ENCODE peak calls at places on chromosomes 11 and 22, in eight cellular contexts. A is GM23338; O is psoas muscle; L is GM12878; X is K562; M is body of pancreas; N is PC-3; R is naive thymus-derived CD4-positive, alpha-beta T cell. E is an unnamed sample.
A peak's percentile ranks its signal among the peaks of the same experiment; 100 is the strongest.

GRCh38 chr11:131108780-131109179 is 192.5 kb upstream of the SNX19 start:
- ATAC-seq in R (no peak), L (no peak), X (no peak), O (no peak), N (no peak), M (no peak), A (no peak), E (no peak)

GRCh38 chr11:126054412-126054811 is 8.3 kb downstream of the CDON start:
- ATAC-seq in L (no peak), A (no peak), M (no peak), O (no peak), N (no peak), X (no peak), R (no peak), E (no peak)

GRCh38 chr11:46733234-46733633 is 14.2 kb downstream of the F2 start:
- ATAC-seq in R (no peak), X (no peak), N (no peak), L (no peak), A (no peak), O (no peak), M (no peak), E (no peak)

GRCh38 chr22:49918911-49919881 is 762 bp downstream of the CRELD2 start:
- ATAC-seq in M (no peak), L (no peak), O (no peak), R (no peak), X (no peak), A (no peak), N (no peak), E (no peak)

GRCh38 chr11:110850846-110851245 is 138.6 kb upstream of the ARHGAP20 start:
- ATAC-seq in A (no peak), L (no peak), N (no peak), O (no peak), R (no peak), M (no peak), X (no peak), E (no peak)

GRCh38 chr22:34294986-34295385 is 374.7 kb upstream of the LARGE1 start:
- ATAC-seq in R (no peak), L (no peak), M (no peak), N (no peak), A (no peak), O (no peak), X (no peak), E (no peak)

GRCh38 chr22:20472629-20473442 is 22.8 kb downstream of the KLHL22 start:
- ATAC-seq in R (no peak), N (no peak), O (no peak), M (no peak), L (no peak), X (peak; percentile 62), A (no peak), E (no peak)

GRCh38 chr22:49906071-49906798 is 12.0 kb downstream of the ALG12 start:
- ATAC-seq in A (no peak), N (no peak), X (no peak), O (no peak), R (no peak), L (no peak), M (no peak), E (no peak)

GRCh38 chr11:16012125-16012751 is 344.1 kb downstream of the SOX6 start:
- ATAC-seq in A (no peak), O (peak; percentile 92), R (no peak), M (peak; percentile 75), L (no peak), X (peak; percentile 95), N (no peak), E (no peak)

GRCh38 chr11:121236115-121237001 is 56.2 kb upstream of the SC5D start:
- ATAC-seq in O (no peak), N (no peak), M (no peak), R (no peak), X (no peak), L (peak; percentile 85), A (peak; percentile 51), E (no peak)

GRCh38 chr22:19879996-19880785 is 25.5 kb upstream of the GNB1L start:
- ATAC-seq in R (no peak), A (no peak), N (no peak), X (peak; percentile 3), L (no peak), M (no peak), O (no peak), E (no peak)

GRCh38 chr11:75597636-75598035 is 35.6 kb downstream of the SERPINH1 start:
- ATAC-seq in O (no peak), L (peak; percentile 94), M (no peak), N (peak; percentile 86), R (no peak), A (peak; percentile 94), X (peak; percentile 89), E (no peak)

GRCh38 chr11:110874651-110875050 is 162.4 kb upstream of the ARHGAP20 start:
- ATAC-seq in O (no peak), N (no peak), M (no peak), R (no peak), L (no peak), X (no peak), A (no peak), E (no peak)

GRCh38 chr11:20962581-20962980 is 293.2 kb downstream of the NELL1 start:
- ATAC-seq in O (no peak), N (no peak), L (no peak), M (no peak), A (no peak), X (no peak), R (no peak), E (no peak)

GRCh38 chr22:42745118-42745517 is 24.4 kb upstream of the A4GALT start:
- ATAC-seq in X (no peak), O (no peak), L (no peak), A (no peak), M (no peak), R (no peak), N (no peak), E (no peak)

GRCh38 chr11:126645206-126645605 is 289.7 kb downstream of the ST3GAL4 start:
- ATAC-seq in A (no peak), L (no peak), O (no peak), N (no peak), M (no peak), R (no peak), X (no peak), E (no peak)

DNA sequence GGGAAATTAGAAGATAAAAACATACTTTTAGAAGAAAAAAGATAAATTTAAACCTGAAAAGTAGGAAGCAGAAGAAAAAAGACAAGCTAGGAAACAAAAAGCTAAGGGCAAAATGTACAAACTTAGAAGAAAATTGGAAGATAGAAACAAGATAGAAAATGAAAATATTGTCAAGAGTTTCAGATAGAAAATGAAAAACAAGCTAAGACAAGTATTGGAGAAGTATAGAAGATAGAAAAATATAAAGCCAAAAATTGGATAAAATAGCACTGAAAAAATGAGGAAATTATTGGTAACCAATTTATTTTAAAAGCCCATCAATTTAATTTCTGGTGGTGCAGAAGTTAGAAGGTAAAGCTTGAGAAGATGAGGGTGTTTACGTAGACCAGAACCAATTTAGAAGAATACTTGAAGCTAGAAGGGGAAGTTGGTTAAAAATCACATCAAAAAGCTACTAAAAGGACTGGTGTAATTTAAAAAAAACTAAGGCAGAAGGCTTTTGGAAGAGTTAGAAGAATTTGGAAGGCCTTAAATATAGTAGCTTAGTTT is 942 bp downstream of the MALAT1 start:
- ATAC-seq in L (no peak), X (no peak), R (no peak), N (no peak), O (no peak), A (no peak), M (no peak), E (no peak)
- H3K36me3 ChIP-seq in L (no peaks in the 10 kb centered on the region), X (peaks cover 58% of the 10 kb centered on the region), R (peaks cover 43% of the 10 kb centered on the region), N (peaks cover 55% of the 10 kb centered on the region), O (peaks cover 51% of the 10 kb centered on the region), A (peaks cover 42% of the 10 kb centered on the region), M (peaks cover 4% of the 10 kb centered on the region), E (peaks cover 36% of the 10 kb centered on the region)

GRCh38 chr11:119318240-119319135 is 1.6 kb upstream of the MCAM start:
- ATAC-seq in O (no peak), L (peak; percentile 43), X (peak; percentile 61), R (no peak), N (no peak), M (no peak), A (no peak), E (peak; percentile 40)

GRCh38 chr11:119317592-119318239 is 786 bp upstream of the MCAM start:
- ATAC-seq in A (peak; percentile 1), X (no peak), R (no peak), O (no peak), M (no peak), N (no peak), L (no peak), E (no peak)

GRCh38 chr11:119320593-119321524 is 3.9 kb upstream of the MCAM start:
- ATAC-seq in R (peak; percentile 74), L (peak; percentile 76), N (peak; percentile 25), M (peak; percentile 31), A (peak; percentile 41), X (peak; percentile 73), O (peak; percentile 49), E (peak; percentile 66)

GRCh38 chr11:119319136-119319701 is 2.3 kb upstream of the MCAM start:
- ATAC-seq in M (no peak), O (no peak), X (peak; percentile 5), N (no peak), A (no peak), L (no peak), R (no peak), E (no peak)

DNA sequence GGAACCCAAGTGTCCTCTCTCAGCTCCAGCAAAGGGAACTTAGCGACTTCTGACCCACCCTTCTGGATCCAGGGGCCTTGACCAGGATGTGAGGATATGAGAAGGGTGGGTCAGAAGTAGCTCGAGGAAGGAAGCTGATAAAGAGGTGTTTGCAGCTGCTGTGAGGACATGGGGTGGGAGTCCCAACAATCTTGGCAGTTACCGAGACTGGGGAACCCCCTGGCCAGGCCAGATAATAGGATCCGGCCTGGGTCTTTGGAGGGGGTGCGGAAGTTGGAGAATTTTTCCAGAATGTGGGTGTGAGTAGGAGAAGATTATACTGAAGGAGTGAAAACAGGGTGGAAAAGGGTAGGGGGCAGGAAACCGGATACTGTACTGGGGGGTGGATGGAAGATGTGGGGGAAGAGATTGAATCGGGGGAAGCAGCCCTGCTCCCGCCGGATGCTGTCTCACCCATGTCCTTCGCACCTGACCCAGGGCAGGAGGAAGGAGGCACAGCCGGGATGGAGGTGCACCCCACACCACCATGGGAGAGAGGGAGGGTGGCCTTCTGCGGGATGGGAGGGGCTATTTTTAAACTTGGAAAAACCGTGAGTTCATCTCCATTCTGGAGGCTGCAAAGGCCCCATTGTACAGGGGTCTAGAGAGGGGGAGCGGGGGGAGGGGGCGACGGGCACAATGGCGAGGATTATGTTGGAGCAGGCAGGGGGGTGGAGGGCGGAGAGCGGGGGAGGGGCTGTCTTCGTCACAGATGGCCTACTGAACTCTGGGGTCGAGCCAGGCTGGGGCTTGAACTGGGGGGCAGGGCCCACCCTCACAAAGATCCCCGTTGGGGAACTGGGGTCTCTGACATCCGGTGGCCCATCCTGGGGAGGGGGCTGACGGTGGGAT is 3.0 kb upstream of the MCAM start:
- ATAC-seq in A (no peak), L (no peak), N (no peak), O (no peak), X (peak; percentile 0), R (no peak), M (no peak), E (no peak)
- H3K4me1 ChIP-seq in A (peaks cover 45% of the 10 kb centered on the region), L (peaks cover 48% of the 10 kb centered on the region), N (peaks cover 48% of the 10 kb centered on the region), O (peaks cover 9% of the 10 kb centered on the region), X (peaks cover 50% of the 10 kb centered on the region), R (peaks cover 18% of the 10 kb centered on the region), M (peaks cover 50% of the 10 kb centered on the region), E (peaks cover 50% of the 10 kb centered on the region)

GRCh38 chr22:30926706-30927105 is 41.9 kb downstream of the MORC2 start:
- ATAC-seq in M (no peak), L (no peak), O (no peak), A (no peak), R (no peak), X (no peak), N (no peak), E (no peak)
- H3K36me3 ChIP-seq in M (no peaks in the 10 kb centered on the region), L (no peaks in the 10 kb centered on the region), O (peaks cover 81% of the 10 kb centered on the region), A (peaks cover 48% of the 10 kb centered on the region), R (peaks cover 21% of the 10 kb centered on the region), X (peaks cover 60% of the 10 kb centered on the region), N (peaks cover 3% of the 10 kb centered on the region), E (no peaks in the 10 kb centered on the region)

GRCh38 chr11:104999716-105000115 is 23.3 kb downstream of the CASP5 start:
- ATAC-seq in N (no peak), A (no peak), O (no peak), L (no peak), M (no peak), R (no peak), X (no peak), E (no peak)
- H3K4me1 ChIP-seq in N (no peaks in the 10 kb centered on the region), A (no peaks in the 10 kb centered on the region), O (no peaks in the 10 kb centered on the region), L (no peaks in the 10 kb centered on the region), M (no peaks in the 10 kb centered on the region), R (no peaks in the 10 kb centered on the region), X (no peaks in the 10 kb centered on the region), E (no peaks in the 10 kb centered on the region)